ENCODE peak calls at places on chromosomes 4 and X, in eight cellular contexts. One of them, this sample, is unnamed.

GRCh38 chr4:68342139-68342538 is 7.8 kb downstream of the YTHDC1 start:
- DNase-seq in sciatic nerve: no peak
- DNase-seq in cardiac fibroblast: peak; percentile 74
- DNase-seq in bronchial epithelial cell: peak; percentile 77
- DNase-seq in GM13977: no peak
- DNase-seq in cortex of kidney: no peak
- DNase-seq in NCI-H345: no peak
- DNase-seq in T-helper 9 cell: no peak
- DNase-seq in this sample: no peak

GRCh38 chr4:94806376-94806775 is 48.6 kb downstream of the BMPR1B start:
- DNase-seq in sciatic nerve: no peak
- DNase-seq in cardiac fibroblast: no peak
- DNase-seq in bronchial epithelial cell: no peak
- DNase-seq in GM13977: no peak
- DNase-seq in cortex of kidney: no peak
- DNase-seq in NCI-H345: no peak
- DNase-seq in T-helper 9 cell: no peak
- DNase-seq in this sample: no peak

GRCh38 chr4:6401797-6402196 is 70.6 kb downstream of the PPP2R2C start:
- DNase-seq in sciatic nerve: no peak
- DNase-seq in cardiac fibroblast: no peak
- DNase-seq in bronchial epithelial cell: no peak
- DNase-seq in GM13977: no peak
- DNase-seq in cortex of kidney: no peak
- DNase-seq in NCI-H345: no peak
- DNase-seq in T-helper 9 cell: no peak
- DNase-seq in this sample: no peak

GRCh38 chr4:187059895-187060294 is 336.2 kb upstream of the FAT1 start:
- DNase-seq in sciatic nerve: no peak
- DNase-seq in cardiac fibroblast: no peak
- DNase-seq in bronchial epithelial cell: no peak
- DNase-seq in GM13977: no peak
- DNase-seq in cortex of kidney: no peak
- DNase-seq in NCI-H345: no peak
- DNase-seq in T-helper 9 cell: no peak
- DNase-seq in this sample: no peak

GRCh38 chrX:134396174-134396573 is 63.8 kb upstream of the HPRT1 start:
- DNase-seq in sciatic nerve: no peak
- DNase-seq in cardiac fibroblast: peak; percentile 30
- DNase-seq in bronchial epithelial cell: peak; percentile 18
- DNase-seq in GM13977: no peak
- DNase-seq in cortex of kidney: no peak
- DNase-seq in NCI-H345: no peak
- DNase-seq in T-helper 9 cell: no peak
- DNase-seq in this sample: no peak

GRCh38 chrX:140343226-140343873 is 161.5 kb downstream of the SOX3 start:
- DNase-seq in sciatic nerve: no peak
- DNase-seq in cardiac fibroblast: no peak
- DNase-seq in bronchial epithelial cell: peak; percentile 81
- DNase-seq in GM13977: no peak
- DNase-seq in cortex of kidney: no peak
- DNase-seq in NCI-H345: no peak
- DNase-seq in T-helper 9 cell: no peak
- DNase-seq in this sample: no peak

GRCh38 chr4:143287571-143287923 is 49.1 kb upstream of the GAB1 start:
- DNase-seq in sciatic nerve: no peak
- DNase-seq in cardiac fibroblast: no peak
- DNase-seq in bronchial epithelial cell: no peak
- DNase-seq in GM13977: no peak
- DNase-seq in cortex of kidney: no peak
- DNase-seq in NCI-H345: no peak
- DNase-seq in T-helper 9 cell: no peak
- DNase-seq in this sample: no peak

GRCh38 chr4:184805462-184806245 is 20.1 kb downstream of the ACSL1 start:
- DNase-seq in sciatic nerve: peak; percentile 67
- DNase-seq in cardiac fibroblast: peak; percentile 28
- DNase-seq in bronchial epithelial cell: peak; percentile 48
- DNase-seq in GM13977: no peak
- DNase-seq in cortex of kidney: no peak
- DNase-seq in NCI-H345: peak; percentile 70
- DNase-seq in T-helper 9 cell: no peak
- DNase-seq in this sample: peak; percentile 97

GRCh38 chr4:120055167-120055566 is 11.5 kb downstream of the MAD2L1 start:
- DNase-seq in sciatic nerve: no peak
- DNase-seq in cardiac fibroblast: no peak
- DNase-seq in bronchial epithelial cell: no peak
- DNase-seq in GM13977: no peak
- DNase-seq in cortex of kidney: no peak
- DNase-seq in NCI-H345: no peak
- DNase-seq in T-helper 9 cell: no peak
- DNase-seq in this sample: no peak

GRCh38 chrX:14039344-14039743 is 9.7 kb upstream of the GEMIN8 start:
- DNase-seq in sciatic nerve: peak; percentile 68
- DNase-seq in cardiac fibroblast: peak; percentile 40
- DNase-seq in bronchial epithelial cell: peak; percentile 42
- DNase-seq in GM13977: peak; percentile 53
- DNase-seq in cortex of kidney: no peak
- DNase-seq in NCI-H345: peak; percentile 54
- DNase-seq in T-helper 9 cell: peak; percentile 60
- DNase-seq in this sample: no peak

GRCh38 chr4:145716661-145717200 is 36.8 kb downstream of the C4orf51 start:
- DNase-seq in sciatic nerve: no peak
- DNase-seq in cardiac fibroblast: no peak
- DNase-seq in bronchial epithelial cell: peak; percentile 73
- DNase-seq in GM13977: no peak
- DNase-seq in cortex of kidney: no peak
- DNase-seq in NCI-H345: no peak
- DNase-seq in T-helper 9 cell: no peak
- DNase-seq in this sample: no peak

GRCh38 chrX:65127804-65128203 is 151.6 kb upstream of the ZC4H2 start:
- DNase-seq in sciatic nerve: no peak
- DNase-seq in cardiac fibroblast: no peak
- DNase-seq in bronchial epithelial cell: no peak
- DNase-seq in GM13977: no peak
- DNase-seq in cortex of kidney: no peak
- DNase-seq in NCI-H345: no peak
- DNase-seq in T-helper 9 cell: no peak
- DNase-seq in this sample: no peak

GRCh38 chrX:22088326-22088725 is 56.2 kb downstream of the PHEX start:
- DNase-seq in sciatic nerve: no peak
- DNase-seq in cardiac fibroblast: no peak
- DNase-seq in bronchial epithelial cell: no peak
- DNase-seq in GM13977: no peak
- DNase-seq in cortex of kidney: no peak
- DNase-seq in NCI-H345: no peak
- DNase-seq in T-helper 9 cell: no peak
- DNase-seq in this sample: no peak

GRCh38 chrX:108415146-108415545 is 23.1 kb downstream of the COL4A6 start:
- DNase-seq in sciatic nerve: no peak
- DNase-seq in cardiac fibroblast: peak; percentile 5
- DNase-seq in bronchial epithelial cell: peak; percentile 21
- DNase-seq in GM13977: no peak
- DNase-seq in cortex of kidney: no peak
- DNase-seq in NCI-H345: no peak
- DNase-seq in T-helper 9 cell: no peak
- DNase-seq in this sample: no peak

GRCh38 chr4:54268151-54268550 is 39.1 kb downstream of the PDGFRA start:
- DNase-seq in sciatic nerve: no peak
- DNase-seq in cardiac fibroblast: no peak
- DNase-seq in bronchial epithelial cell: peak; percentile 31
- DNase-seq in GM13977: no peak
- DNase-seq in cortex of kidney: no peak
- DNase-seq in NCI-H345: no peak
- DNase-seq in T-helper 9 cell: no peak
- DNase-seq in this sample: no peak

GRCh38 chr4:162839814-162840213 is 326.9 kb downstream of the NAF1 start:
- DNase-seq in sciatic nerve: no peak
- DNase-seq in cardiac fibroblast: no peak
- DNase-seq in bronchial epithelial cell: no peak
- DNase-seq in GM13977: no peak
- DNase-seq in cortex of kidney: no peak
- DNase-seq in NCI-H345: no peak
- DNase-seq in T-helper 9 cell: no peak
- DNase-seq in this sample: no peak

GRCh38 chr4:184424993-184425758 is 49.2 kb downstream of the IRF2 start:
- DNase-seq in sciatic nerve: no peak
- DNase-seq in cardiac fibroblast: no peak
- DNase-seq in bronchial epithelial cell: peak; percentile 43
- DNase-seq in GM13977: no peak
- DNase-seq in cortex of kidney: no peak
- DNase-seq in NCI-H345: no peak
- DNase-seq in T-helper 9 cell: no peak
- DNase-seq in this sample: peak; percentile 75

GRCh38 chr4:123941306-123941705 is 544.7 kb downstream of the SPRY1 start:
- DNase-seq in sciatic nerve: no peak
- DNase-seq in cardiac fibroblast: peak; percentile 29
- DNase-seq in bronchial epithelial cell: peak; percentile 1
- DNase-seq in GM13977: no peak
- DNase-seq in cortex of kidney: no peak
- DNase-seq in NCI-H345: no peak
- DNase-seq in T-helper 9 cell: no peak
- DNase-seq in this sample: no peak

GRCh38 chrX:34978171-34978570 is 35.6 kb downstream of the FAM47B start:
- DNase-seq in sciatic nerve: no peak
- DNase-seq in cardiac fibroblast: no peak
- DNase-seq in bronchial epithelial cell: no peak
- DNase-seq in GM13977: no peak
- DNase-seq in cortex of kidney: no peak
- DNase-seq in NCI-H345: no peak
- DNase-seq in T-helper 9 cell: no peak
- DNase-seq in this sample: no peak